ENCODE peak calls at places on chromosomes 2 and 18, in seven cellular contexts. K is prostate gland, G is Karpas-422, I is trophoblast cell, M is upper lobe of right lung, E is HL-60, N is IMR-90. V is an unnamed sample.

GRCh38 chr2:69299772-69300516 is 87.1 kb downstream of the GFPT1 start:
- DNase-seq in K (no peak), G (no peak), I (no peak), M (no peak), E (no peak), N (no peak), V (no peak)

GRCh38 chr18:7902399-7902839 is 335.3 kb downstream of the PTPRM start:
- DNase-seq in K (no peak), G (no peak), I (peak), M (no peak), E (no peak), N (peak), V (no peak)

GRCh38 chr18:63220903-63221302 is 98.7 kb downstream of the BCL2 start:
- DNase-seq in K (no peak), G (no peak), I (no peak), M (no peak), E (no peak), N (no peak), V (no peak)

GRCh38 chr2:10276481-10277292 is 26.0 kb upstream of the HPCAL1 start:
- DNase-seq in K (no peak), G (no peak), I (no peak), M (peak), E (no peak), N (no peak), V (no peak)

GRCh38 chr2:38515155-38516074 is 87.3 kb downstream of the HNRNPLL start:
- DNase-seq in K (peak), G (no peak), I (peak), M (peak), E (no peak), N (peak), V (no peak)

GRCh38 chr2:105464325-105464724 is 65.5 kb upstream of the FHL2 start:
- DNase-seq in K (no peak), G (no peak), I (no peak), M (no peak), E (no peak), N (no peak), V (no peak)

GRCh38 chr2:178298785-178299212 is 104.5 kb downstream of the OSBPL6 start:
- DNase-seq in K (no peak), G (no peak), I (no peak), M (no peak), E (no peak), N (peak), V (no peak)

GRCh38 chr2:165634855-165635254 is 159.2 kb downstream of the GALNT3 start:
- DNase-seq in K (no peak), G (no peak), I (no peak), M (no peak), E (no peak), N (peak), V (no peak)

GRCh38 chr2:53209679-53210473 is 557.7 kb upstream of the CHAC2 start:
- DNase-seq in K (no peak), G (peak), I (no peak), M (no peak), E (no peak), N (no peak), V (no peak)

GRCh38 chr18:35378206-35378795 is 1.2 kb upstream of the ZNF396 start:
- DNase-seq in K (no peak), G (no peak), I (peak), M (no peak), E (no peak), N (peak), V (no peak)

GRCh38 chr2:72973566-72974435 is 56.5 kb downstream of the EMX1 start:
- DNase-seq in K (no peak), G (peak), I (peak), M (no peak), E (peak), N (peak), V (peak)

GRCh38 chr18:2654105-2654827 is 1.3 kb upstream of the SMCHD1 start:
- DNase-seq in K (no peak), G (no peak), I (no peak), M (no peak), E (no peak), N (peak), V (no peak)

GRCh38 chr18:26215247-26215970 is 10.8 kb upstream of the TAF4B start:
- DNase-seq in K (no peak), G (peak), I (no peak), M (no peak), E (no peak), N (no peak), V (peak)

GRCh38 chr2:61937881-61938280 is 32.4 kb downstream of the COMMD1 start:
- DNase-seq in K (no peak), G (no peak), I (no peak), M (no peak), E (no peak), N (no peak), V (no peak)

GRCh38 chr2:15679386-15679924 is 87.8 kb downstream of the DDX1 start:
- DNase-seq in K (no peak), G (no peak), I (no peak), M (no peak), E (no peak), N (no peak), V (no peak)
- H3K4me3 ChIP-seq in K (no peak), G (no peak), I (no peak), M (no peak), E (no peak), N (no peak), V (no peak)

GRCh38 chr2:37322368-37322767 is 2.3 kb downstream of the PRKD3 start:
- DNase-seq in K (no peak), G (no peak), I (no peak), M (no peak), E (no peak), N (peak), V (peak)
- H3K4me3 ChIP-seq in K (no peak), G (no peak), I (no peak), M (peak), E (no peak), N (no peak), V (peak)

GRCh38 chr2:174245065-174245464 is 3.3 kb downstream of the OLA1 start:
- DNase-seq in K (no peak), G (no peak), I (no peak), M (no peak), E (no peak), N (no peak), V (no peak)

GRCh38 chr2:174248187-174248997 is at the start of gene OLA1:
- DNase-seq in K (peak), G (peak), I (peak), M (peak), E (peak), N (peak), V (peak)

GRCh38 chr2:174247474-174248186 is 702 bp downstream of the OLA1 start:
- DNase-seq in K (peak), G (peak), I (peak), M (no peak), E (no peak), N (peak), V (peak)

GRCh38 chr2:174248998-174249592 is 763 bp upstream of the OLA1 start:
- DNase-seq in K (no peak), G (no peak), I (no peak), M (no peak), E (no peak), N (no peak), V (no peak)

GRCh38 chr2:174246944-174247381 is 1.4 kb downstream of the OLA1 start:
- DNase-seq in K (no peak), G (no peak), I (no peak), M (no peak), E (no peak), N (no peak), V (peak)
- H3K4me3 ChIP-seq in K (no peak), G (peak), I (no peak), M (no peak), E (peak), N (no peak), V (peak)

GRCh38 chr18:13218376-13219011 is at the start of gene LDLRAD4:
- DNase-seq in K (peak), G (no peak), I (no peak), M (no peak), E (no peak), N (no peak), V (no peak)

GRCh38 chr18:13217971-13218375 is 587 bp upstream of the LDLRAD4 start:
- DNase-seq in K (no peak), G (no peak), I (no peak), M (peak), E (no peak), N (no peak), V (no peak)

GRCh38 chr18:13220326-13220991 is 1.9 kb downstream of the LDLRAD4 start:
- DNase-seq in K (no peak), G (no peak), I (no peak), M (no peak), E (no peak), N (no peak), V (no peak)

GRCh38 chr18:13219012-13219396 is 444 bp downstream of the LDLRAD4 start:
- DNase-seq in K (no peak), G (no peak), I (no peak), M (no peak), E (no peak), N (no peak), V (no peak)

GRCh38 chr18:13219576-13219975 is 1.0 kb downstream of the LDLRAD4 start:
- DNase-seq in K (no peak), G (peak), I (no peak), M (no peak), E (no peak), N (no peak), V (no peak)
- H3K4me3 ChIP-seq in K (peak), G (no peak), I (no peak), M (peak), E (no peak), N (no peak), V (no peak)

GRCh38 chr2:183033951-183034350 is 4.3 kb downstream of the NCKAP1 start:
- DNase-seq in K (no peak), G (no peak), I (no peak), M (no peak), E (no peak), N (no peak), V (no peak)

GRCh38 chr2:183035954-183036669 is 2.1 kb downstream of the NCKAP1 start:
- DNase-seq in K (no peak), G (peak), I (no peak), M (no peak), E (no peak), N (no peak), V (peak)

GRCh38 chr2:183037281-183037659 is 987 bp downstream of the NCKAP1 start:
- DNase-seq in K (no peak), G (no peak), I (peak), M (no peak), E (no peak), N (peak), V (no peak)

GRCh38 chr2:183035298-183035953 is 2.8 kb downstream of the NCKAP1 start:
- DNase-seq in K (no peak), G (peak), I (no peak), M (no peak), E (no peak), N (peak), V (no peak)

GRCh38 chr2:183034806-183035205 is 3.5 kb downstream of the NCKAP1 start:
- DNase-seq in K (no peak), G (no peak), I (no peak), M (no peak), E (no peak), N (peak), V (no peak)
- H3K4me3 ChIP-seq in K (no peak), G (no peak), I (no peak), M (no peak), E (no peak), N (no peak), V (no peak)

GRCh38 chr2:45003586-45004568 is 5.4 kb downstream of the SIX2 start:
- DNase-seq in K (no peak), G (no peak), I (no peak), M (no peak), E (no peak), N (no peak), V (no peak)
- H3K4me3 ChIP-seq in K (no peak), G (no peak), I (no peak), M (peak), E (no peak), N (no peak), V (no peak)

GRCh38 chr2:237704476-237705224 is 77.3 kb downstream of the LRRFIP1 start:
- DNase-seq in K (no peak), G (no peak), I (no peak), M (no peak), E (no peak), N (peak), V (no peak)

GRCh38 chr2:237701033-237701858 is 73.9 kb downstream of the LRRFIP1 start:
- DNase-seq in K (no peak), G (no peak), I (no peak), M (peak), E (no peak), N (no peak), V (no peak)

GRCh38 chr2:237700583-237701032 is 73.2 kb downstream of the LRRFIP1 start:
- DNase-seq in K (no peak), G (no peak), I (no peak), M (peak), E (no peak), N (peak), V (peak)

GRCh38 chr2:237701859-237702370 is 74.5 kb downstream of the LRRFIP1 start:
- DNase-seq in K (no peak), G (no peak), I (no peak), M (no peak), E (no peak), N (no peak), V (no peak)

GRCh38 chr2:237702439-237703397 is 75.3 kb downstream of the LRRFIP1 start:
- DNase-seq in K (no peak), G (no peak), I (peak), M (no peak), E (no peak), N (peak), V (no peak)
- H3K4me3 ChIP-seq in K (no peak), G (no peak), I (no peak), M (peak), E (peak), N (no peak), V (peak)

GRCh38 chr2:148549001-148549400 is 95.5 kb upstream of the EPC2 start:
- DNase-seq in K (no peak), G (no peak), I (no peak), M (no peak), E (no peak), N (no peak), V (no peak)

GRCh38 chr2:148555622-148556294 is 88.8 kb upstream of the EPC2 start:
- DNase-seq in K (no peak), G (no peak), I (no peak), M (no peak), E (no peak), N (no peak), V (no peak)

GRCh38 chr2:148554459-148555247 is 89.9 kb upstream of the EPC2 start:
- DNase-seq in K (no peak), G (no peak), I (peak), M (no peak), E (no peak), N (no peak), V (no peak)

GRCh38 chr2:148553332-148553887 is 91.1 kb upstream of the EPC2 start:
- DNase-seq in K (no peak), G (peak), I (no peak), M (no peak), E (no peak), N (no peak), V (peak)

GRCh38 chr2:148552675-148553331 is 91.7 kb upstream of the EPC2 start:
- DNase-seq in K (no peak), G (peak), I (no peak), M (no peak), E (no peak), N (peak), V (peak)
- H3K4me3 ChIP-seq in K (peak), G (peak), I (no peak), M (peak), E (no peak), N (peak), V (peak)

DNA sequence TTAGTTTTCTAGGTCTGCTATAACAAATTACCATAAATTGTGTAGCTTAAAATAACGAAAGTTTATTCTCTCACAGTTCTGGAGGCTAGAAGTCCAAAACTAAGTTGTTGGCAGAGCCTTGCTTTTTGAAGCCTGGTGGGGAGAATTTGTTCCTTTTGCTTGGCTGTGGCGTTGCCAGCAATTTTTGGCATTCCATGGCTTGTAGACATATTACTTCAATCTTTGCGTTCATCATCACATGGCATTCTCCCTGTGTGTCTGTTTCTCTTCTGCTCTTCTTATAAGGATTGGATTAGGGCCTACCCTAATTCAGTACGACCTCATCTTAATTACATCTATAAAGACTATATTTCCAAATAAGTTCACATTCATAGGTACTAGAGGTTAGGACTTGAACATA is 217.7 kb downstream of the MBD5 start:
- DNase-seq in K (no peak), G (no peak), I (no peak), M (no peak), E (no peak), N (no peak), V (no peak)
- H3K4me3 ChIP-seq in K (no peak), G (no peak), I (no peak), M (no peak), E (no peak), N (no peak), V (no peak)

V was measured in GM12865.